ENCODE peak calls at places on chromosomes 13 and 19, in seven cellular contexts. S, W, T, I, Y, M and B are unnamed samples.

GRCh38 chr13:97439196-97439595 is 5.2 kb downstream of the RAP2A start:
- DNase-seq in S (no peak), W (peak; percentile 32), T (no peak), I (no peak), Y (no peak), M (peak; percentile 2), B (no peak)

GRCh38 chr13:100439247-100439955 is 149.2 kb downstream of the GGACT start:
- DNase-seq in S (no peak), W (no peak), T (no peak), I (no peak), Y (no peak), M (no peak), B (no peak)

GRCh38 chr13:47112205-47112896 is 215.5 kb upstream of the HTR2A start:
- DNase-seq in S (peak; percentile 60), W (no peak), T (no peak), I (no peak), Y (no peak), M (no peak), B (no peak)

GRCh38 chr13:83498045-83498444 is 384.2 kb downstream of the SLITRK1 start:
- DNase-seq in S (peak; percentile 11), W (no peak), T (no peak), I (no peak), Y (no peak), M (no peak), B (no peak)

GRCh38 chr13:76773695-76774094 is 112.5 kb downstream of the KCTD12 start:
- DNase-seq in S (no peak), W (no peak), T (no peak), I (no peak), Y (no peak), M (no peak), B (no peak)

GRCh38 chr19:677201-677600 is 1.0 kb downstream of the FSTL3 start:
- DNase-seq in S (peak; percentile 86), W (peak; percentile 70), T (peak; percentile 94), I (peak; percentile 94), Y (no peak), M (peak; percentile 51), B (no peak)

GRCh38 chr13:106797081-106797640 is 229.2 kb upstream of the ARGLU1 start:
- DNase-seq in S (no peak), W (no peak), T (no peak), I (no peak), Y (no peak), M (no peak), B (no peak)

GRCh38 chr13:101415358-101416174 is 742 bp downstream of the NALCN start:
- DNase-seq in S (no peak), W (no peak), T (peak; percentile 66), I (no peak), Y (no peak), M (peak; percentile 13), B (no peak)

GRCh38 chr19:892243-892996 is 567 bp downstream of the MED16 start:
- DNase-seq in S (no peak), W (no peak), T (no peak), I (no peak), Y (no peak), M (no peak), B (no peak)

GRCh38 chr19:1411255-1412191 is 4.1 kb downstream of the DAZAP1 start:
- DNase-seq in S (peak; percentile 46), W (no peak), T (peak; percentile 85), I (no peak), Y (peak; percentile 98), M (no peak), B (no peak)

GRCh38 chr13:39566216-39566869 is 36.6 kb downstream of the LHFPL6 start:
- DNase-seq in S (peak; percentile 52), W (no peak), T (no peak), I (no peak), Y (no peak), M (no peak), B (no peak)

GRCh38 chr19:50478901-50479715 is 2.5 kb upstream of the GARIN5A start:
- DNase-seq in S (peak; percentile 28), W (no peak), T (peak; percentile 70), I (no peak), Y (no peak), M (no peak), B (no peak)

GRCh38 chr13:113023217-113023597 is 54.2 kb downstream of the MCF2L start:
- DNase-seq in S (peak; percentile 4), W (peak; percentile 81), T (no peak), I (no peak), Y (no peak), M (peak; percentile 38), B (no peak)

GRCh38 chr19:57056972-57057371 is 62.8 kb upstream of the USP29 start:
- DNase-seq in S (no peak), W (no peak), T (no peak), I (no peak), Y (no peak), M (no peak), B (no peak)

GRCh38 chr19:37988758-37989635 is 82.0 kb downstream of the SIPA1L3 start:
- DNase-seq in S (no peak), W (no peak), T (no peak), I (no peak), Y (no peak), M (no peak), B (no peak)

GRCh38 chr19:58572818-58573657 is at the start of gene MZF1:
- DNase-seq in S (peak; percentile 100), W (no peak), T (peak; percentile 100), I (peak; percentile 100), Y (peak; percentile 100), M (peak; percentile 100), B (no peak)

GRCh38 chr13:106835477-106835876 is 267.5 kb upstream of the ARGLU1 start:
- DNase-seq in S (no peak), W (no peak), T (no peak), I (no peak), Y (no peak), M (peak; percentile 2), B (no peak)

GRCh38 chr13:33244907-33245287 is 40.7 kb downstream of the STARD13 start:
- DNase-seq in S (peak; percentile 65), W (no peak), T (no peak), I (no peak), Y (no peak), M (no peak), B (no peak)

GRCh38 chr13:100464006-100464405 is 124.6 kb downstream of the GGACT start:
- DNase-seq in S (no peak), W (no peak), T (no peak), I (no peak), Y (no peak), M (peak; percentile 58), B (no peak)

GRCh38 chr13:106083620-106084350 is 451.7 kb downstream of the EFNB2 start:
- DNase-seq in S (peak; percentile 79), W (peak; percentile 44), T (no peak), I (no peak), Y (peak; percentile 47), M (peak; percentile 86), B (no peak)

GRCh38 chr13:69551193-69551592 is 556.4 kb upstream of the ATXN8OS start:
- DNase-seq in S (no peak), W (no peak), T (no peak), I (no peak), Y (no peak), M (no peak), B (no peak)

DNA sequence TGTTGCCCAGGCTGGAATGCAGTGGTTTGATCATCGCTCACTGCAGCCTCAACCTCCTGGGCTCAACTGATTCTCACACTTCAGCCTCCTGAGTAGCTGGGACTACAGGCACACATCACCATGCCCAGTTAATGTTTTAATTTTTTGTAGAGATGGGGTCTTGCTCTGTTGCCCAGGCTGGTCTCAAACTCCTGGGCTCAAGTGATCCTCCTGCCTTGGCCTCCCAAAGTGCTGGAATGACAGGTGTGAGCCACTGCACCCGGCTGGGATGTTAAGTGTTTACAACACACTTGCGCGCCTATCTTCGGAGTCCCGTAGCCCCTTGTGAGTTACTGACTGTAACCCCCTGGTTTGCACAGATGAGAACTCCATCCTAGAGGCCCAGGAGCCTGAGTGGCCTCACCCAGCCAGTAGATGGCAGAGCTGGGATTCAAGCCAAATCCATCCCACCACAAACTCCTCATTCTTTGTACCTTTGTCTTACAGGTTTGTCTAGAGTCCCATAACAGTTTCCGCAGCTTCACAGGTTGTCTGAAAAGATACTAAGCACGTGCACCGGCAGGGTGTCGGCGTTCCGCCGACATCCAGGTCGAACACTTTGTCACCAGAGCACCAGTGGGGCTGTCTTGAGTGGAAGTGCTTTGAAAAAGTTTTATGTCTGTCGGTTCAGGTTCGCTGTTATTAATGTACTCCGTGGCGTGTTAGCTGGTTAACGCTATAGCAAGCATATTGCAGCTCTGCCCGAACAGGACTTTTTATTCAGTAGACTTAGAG is 14.7 kb downstream of the MAG start:
- DNase-seq in S (peak; percentile 18), W (peak; percentile 51), T (no peak), I (no peak), Y (no peak), M (no peak), B (no peak)
- TF ChIP-seq CTCF in S (no peak), W (peak; percentile 61), T (no peak), I (peak; percentile 43), Y (no peak), M (no peak), B (peak; percentile 16)

GRCh38 chr13:60369242-60369641 is 27.8 kb upstream of the TDRD3 start:
- DNase-seq in S (peak; percentile 26), W (no peak), T (no peak), I (no peak), Y (no peak), M (no peak), B (no peak)
- TF ChIP-seq CTCF in S (peak; percentile 34), W (peak; percentile 58), T (peak; percentile 22), I (peak; percentile 32), Y (no peak), M (peak; percentile 26), B (peak; percentile 37)

GRCh38 chr13:25645681-25646080 is 273.9 kb downstream of the ATP8A2 start:
- DNase-seq in S (no peak), W (no peak), T (no peak), I (no peak), Y (no peak), M (no peak), B (no peak)
- TF ChIP-seq CTCF in S (no peak), W (no peak), T (no peak), I (no peak), Y (no peak), M (no peak), B (no peak)

DNA sequence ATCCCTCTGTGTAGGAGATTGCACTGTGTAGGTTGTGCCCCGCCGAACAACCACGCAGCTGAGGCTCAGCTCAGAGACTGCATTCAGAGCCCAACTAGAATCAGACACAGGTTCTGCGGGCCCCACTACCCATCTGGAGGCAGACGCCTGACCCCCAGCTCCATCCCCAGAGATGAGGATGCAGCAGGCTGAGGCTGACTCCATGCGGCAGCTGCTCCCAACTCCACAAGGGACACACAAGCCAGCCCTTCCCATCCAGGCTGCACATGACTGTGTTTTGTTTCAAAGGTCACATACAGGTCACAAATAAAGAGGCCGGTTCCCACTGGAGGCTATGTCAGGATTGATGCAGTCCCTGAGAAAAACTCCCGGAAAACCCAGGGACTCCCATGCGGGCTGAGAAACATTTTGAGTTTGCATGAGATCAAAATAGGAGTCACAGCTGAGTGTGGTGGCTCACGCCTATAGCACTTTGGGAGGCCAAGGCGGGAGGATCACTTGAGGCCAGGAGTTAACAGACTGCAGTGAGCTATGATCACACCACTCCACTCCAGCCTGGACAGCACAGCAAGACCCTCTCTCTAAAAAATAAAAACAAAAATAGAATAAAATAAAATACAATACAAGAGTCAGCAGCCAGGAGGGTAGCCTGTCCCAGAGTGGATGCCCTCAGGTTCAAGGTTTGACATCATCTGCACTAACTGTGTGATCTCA is 14.0 kb downstream of the ELL start:
- DNase-seq in S (no peak), W (no peak), T (no peak), I (no peak), Y (no peak), M (peak; percentile 31), B (no peak)
- TF ChIP-seq CTCF in S (no peak), W (no peak), T (no peak), I (no peak), Y (no peak), M (no peak), B (no peak)